ENCODE peak calls at places on chromosome 17, in six cellular contexts. C is left colon; Q is NCI-H2081 treated with DMSO at 0.1 percent for 48 hours; F is skeletal muscle cell; O is Caco-2; U is stimulated activated naive CD8-positive, alpha-beta T cell treated with anti-CD3 and anti-CD28 coated beads, Interleukin-15, amount 100 ng/mL, for 72 hours. I is an unnamed sample.

GRCh38 chr17:5592382-5592781 is 8.1 kb upstream of the NLRP1 start:
- DNase-seq in O (no peak), U (no peak), Q (no peak), C (no peak), F (no peak), I (no peak)

GRCh38 chr17:9255838-9256237 is 234.5 kb downstream of the NTN1 start:
- DNase-seq in C (no peak), F (no peak), O (no peak), Q (no peak), U (no peak), I (no peak)

GRCh38 chr17:68222586-68222985 is 25.3 kb upstream of the AMZ2 start:
- DNase-seq in U (no peak), Q (no peak), F (no peak), C (no peak), O (no peak), I (no peak)

GRCh38 chr17:8192070-8192815 is 2.3 kb upstream of the BORCS6 start:
- DNase-seq in Q (peak), O (peak), U (peak), F (peak), C (peak), I (peak)

GRCh38 chr17:59611503-59611902 is 8.2 kb upstream of the CLTC start:
- DNase-seq in Q (no peak), C (no peak), F (no peak), U (no peak), O (no peak), I (no peak)

GRCh38 chr17:35449371-35449931 is 885 bp upstream of the SLFN13 start:
- DNase-seq in Q (no peak), U (no peak), O (no peak), C (peak), F (no peak), I (no peak)

GRCh38 chr17:39101139-39101538 is 50.3 kb downstream of the PLXDC1 start:
- DNase-seq in F (no peak), U (no peak), O (no peak), C (no peak), Q (no peak), I (no peak)

GRCh38 chr17:77366206-77366557 is 225.4 kb downstream of the SEC14L1 start:
- DNase-seq in F (no peak), O (no peak), U (no peak), C (no peak), Q (peak), I (no peak)

GRCh38 chr17:71085238-71086033 is 916.1 kb downstream of the KCNJ2 start:
- DNase-seq in U (no peak), Q (no peak), F (no peak), C (peak), O (peak), I (no peak)

GRCh38 chr17:63792055-63792729 is 18.2 kb downstream of the DDX42 start:
- DNase-seq in U (no peak), F (no peak), Q (no peak), C (no peak), O (no peak), I (no peak)

GRCh38 chr17:46135879-46136562 is 57.2 kb downstream of the KANSL1 start:
- DNase-seq in O (no peak), F (no peak), Q (no peak), U (no peak), C (no peak), I (no peak)

GRCh38 chr17:17433260-17433659 is 43.5 kb upstream of the MED9 start:
- DNase-seq in C (no peak), F (peak), U (no peak), Q (no peak), O (no peak), I (no peak)

GRCh38 chr17:76543482-76544122 is 3.8 kb downstream of the PRCD start:
- DNase-seq in F (no peak), C (no peak), U (no peak), Q (no peak), O (no peak), I (no peak)

GRCh38 chr17:56114469-56114868 is 38.8 kb upstream of the ANKFN1 start:
- DNase-seq in F (no peak), U (no peak), Q (no peak), C (no peak), O (no peak), I (no peak)

GRCh38 chr17:19454074-19454473 is 43.0 kb downstream of the RNF112 start:
- DNase-seq in Q (no peak), O (no peak), C (no peak), F (no peak), U (no peak), I (no peak)

GRCh38 chr17:28151001-28151400 is 108.5 kb downstream of the NLK start:
- DNase-seq in U (no peak), Q (no peak), C (no peak), O (no peak), F (no peak), I (no peak)

GRCh38 chr17:12990041-12990808 is 27.6 kb downstream of the ELAC2 start:
- DNase-seq in C (no peak), Q (no peak), U (no peak), F (no peak), O (no peak), I (no peak)